ENCODE peak calls at places on chromosomes 16 and 17, in seven cellular contexts. One of them, this sample, is unnamed.

GRCh38 chr17:49101054-49101534 is 31.5 kb upstream of the B4GALNT2 start:
- DNase-seq in A549: no peak
- DNase-seq in GM23338: no peak
- DNase-seq in endothelial cell of umbilical vein: no peak
- DNase-seq in suprapubic skin: no peak
- DNase-seq in GM20000: no peak
- DNase-seq in heart left ventricle: no peak
- DNase-seq in this sample: no peak

GRCh38 chr17:7133424-7133823 is 18.8 kb upstream of the ASGR2 start:
- DNase-seq in heart left ventricle: no peak
- DNase-seq in A549: peak
- DNase-seq in GM20000: no peak
- DNase-seq in GM23338: peak
- DNase-seq in endothelial cell of umbilical vein: peak
- DNase-seq in suprapubic skin: no peak
- DNase-seq in this sample: peak

GRCh38 chr17:57949649-57950048 is 5.6 kb downstream of the CUEDC1 start:
- DNase-seq in heart left ventricle: peak
- DNase-seq in endothelial cell of umbilical vein: no peak
- DNase-seq in suprapubic skin: no peak
- DNase-seq in GM23338: no peak
- DNase-seq in A549: peak
- DNase-seq in GM20000: no peak
- DNase-seq in this sample: no peak

GRCh38 chr16:1612320-1613111 is at the start of gene CRAMP1:
- DNase-seq in GM20000: peak
- DNase-seq in GM23338: peak
- DNase-seq in endothelial cell of umbilical vein: peak
- DNase-seq in A549: peak
- DNase-seq in heart left ventricle: peak
- DNase-seq in suprapubic skin: no peak
- DNase-seq in this sample: peak

GRCh38 chr16:8660841-8661301 is 13.5 kb upstream of the ABAT start:
- DNase-seq in endothelial cell of umbilical vein: peak
- DNase-seq in suprapubic skin: no peak
- DNase-seq in A549: peak
- DNase-seq in GM20000: peak
- DNase-seq in heart left ventricle: peak
- DNase-seq in GM23338: peak
- DNase-seq in this sample: peak

GRCh38 chr17:8285270-8286181 is 2.9 kb upstream of the RANGRF start:
- DNase-seq in A549: no peak
- DNase-seq in endothelial cell of umbilical vein: no peak
- DNase-seq in GM23338: no peak
- DNase-seq in heart left ventricle: no peak
- DNase-seq in GM20000: no peak
- DNase-seq in suprapubic skin: no peak
- DNase-seq in this sample: no peak

GRCh38 chr17:67388986-67389385 is 11.9 kb downstream of the PITPNC1 start:
- DNase-seq in endothelial cell of umbilical vein: no peak
- DNase-seq in A549: no peak
- DNase-seq in GM20000: no peak
- DNase-seq in GM23338: no peak
- DNase-seq in heart left ventricle: no peak
- DNase-seq in suprapubic skin: no peak
- DNase-seq in this sample: no peak

GRCh38 chr17:289409-289808 is 63.2 kb downstream of the RPH3AL start:
- DNase-seq in GM23338: no peak
- DNase-seq in endothelial cell of umbilical vein: no peak
- DNase-seq in heart left ventricle: no peak
- DNase-seq in GM20000: no peak
- DNase-seq in suprapubic skin: peak
- DNase-seq in A549: no peak
- DNase-seq in this sample: no peak

GRCh38 chr16:23384878-23385277 is 68.1 kb downstream of the COG7 start:
- DNase-seq in heart left ventricle: no peak
- DNase-seq in A549: no peak
- DNase-seq in GM23338: no peak
- DNase-seq in suprapubic skin: no peak
- DNase-seq in GM20000: no peak
- DNase-seq in endothelial cell of umbilical vein: no peak
- DNase-seq in this sample: no peak

GRCh38 chr17:49942918-49943317 is 26.1 kb upstream of the DLX4 start:
- DNase-seq in endothelial cell of umbilical vein: no peak
- DNase-seq in heart left ventricle: no peak
- DNase-seq in suprapubic skin: no peak
- DNase-seq in A549: no peak
- DNase-seq in GM23338: no peak
- DNase-seq in GM20000: no peak
- DNase-seq in this sample: no peak

GRCh38 chr16:58490100-58490499 is 9.8 kb upstream of the NDRG4 start:
- DNase-seq in GM20000: no peak
- DNase-seq in heart left ventricle: peak
- DNase-seq in endothelial cell of umbilical vein: no peak
- DNase-seq in GM23338: no peak
- DNase-seq in A549: no peak
- DNase-seq in suprapubic skin: no peak
- DNase-seq in this sample: no peak

GRCh38 chr16:58487566-58488351 is 12.2 kb upstream of the NDRG4 start:
- DNase-seq in GM20000: peak
- DNase-seq in GM23338: peak
- DNase-seq in A549: peak
- DNase-seq in endothelial cell of umbilical vein: peak
- DNase-seq in heart left ventricle: peak
- DNase-seq in suprapubic skin: no peak
- DNase-seq in this sample: peak

GRCh38 chr16:58492066-58492465 is 7.9 kb upstream of the NDRG4 start:
- DNase-seq in suprapubic skin: no peak
- DNase-seq in GM23338: no peak
- DNase-seq in GM20000: no peak
- DNase-seq in heart left ventricle: peak
- DNase-seq in endothelial cell of umbilical vein: no peak
- DNase-seq in A549: no peak
- DNase-seq in this sample: no peak

GRCh38 chr16:58485184-58485887 is 14.6 kb upstream of the NDRG4 start:
- DNase-seq in heart left ventricle: no peak
- DNase-seq in A549: no peak
- DNase-seq in GM20000: no peak
- DNase-seq in suprapubic skin: no peak
- DNase-seq in endothelial cell of umbilical vein: no peak
- DNase-seq in GM23338: no peak
- DNase-seq in this sample: no peak

DNA sequence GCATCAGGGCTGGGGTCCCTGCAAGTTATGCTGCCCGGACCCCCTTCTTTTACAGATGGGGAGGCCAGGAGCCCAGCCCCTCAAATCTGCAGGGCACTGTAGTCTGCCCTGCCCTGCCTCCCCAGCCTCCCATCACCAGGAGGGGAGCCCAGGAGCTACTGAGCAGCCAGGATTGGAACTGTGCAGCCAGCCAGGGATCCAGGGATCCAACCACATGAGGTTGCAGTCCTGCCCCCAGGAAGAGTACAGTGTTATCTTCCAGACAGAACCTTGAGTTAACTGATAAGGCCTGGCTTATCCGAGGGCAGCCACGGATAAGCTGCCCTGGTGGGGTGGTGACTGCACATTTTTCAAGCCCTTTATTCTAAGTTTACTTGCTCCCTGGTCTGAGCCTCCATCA is 11.4 kb upstream of the NDRG4 start:
- DNase-seq in heart left ventricle: peak
- DNase-seq in suprapubic skin: no peak
- DNase-seq in GM23338: no peak
- DNase-seq in GM20000: no peak
- DNase-seq in A549: no peak
- DNase-seq in endothelial cell of umbilical vein: no peak
- DNase-seq in this sample: no peak
- TF ChIP-seq CTCF in heart left ventricle: no peak
- TF ChIP-seq CTCF in suprapubic skin: no peak
- TF ChIP-seq CTCF in GM23338: no peak
- TF ChIP-seq CTCF in GM20000: no peak
- TF ChIP-seq CTCF in A549: no peak
- TF ChIP-seq CTCF in endothelial cell of umbilical vein: no peak
- TF ChIP-seq CTCF in this sample: no peak

GRCh38 chr16:47064775-47065174 is 79.0 kb downstream of the NETO2 start:
- DNase-seq in heart left ventricle: no peak
- DNase-seq in GM20000: no peak
- DNase-seq in GM23338: peak
- DNase-seq in A549: no peak
- DNase-seq in endothelial cell of umbilical vein: no peak
- DNase-seq in suprapubic skin: no peak
- DNase-seq in this sample: no peak
- TF ChIP-seq CTCF in heart left ventricle: no peak
- TF ChIP-seq CTCF in GM20000: no peak
- TF ChIP-seq CTCF in GM23338: no peak
- TF ChIP-seq CTCF in A549: no peak
- TF ChIP-seq CTCF in endothelial cell of umbilical vein: no peak
- TF ChIP-seq CTCF in suprapubic skin: no peak
- TF ChIP-seq CTCF in this sample: no peak

GRCh38 chr17:31273511-31273910 is 23.5 kb downstream of the OMG start:
- DNase-seq in suprapubic skin: no peak
- DNase-seq in GM23338: no peak
- DNase-seq in heart left ventricle: no peak
- DNase-seq in A549: no peak
- DNase-seq in endothelial cell of umbilical vein: peak
- DNase-seq in GM20000: no peak
- DNase-seq in this sample: no peak
- TF ChIP-seq CTCF in suprapubic skin: no peak
- TF ChIP-seq CTCF in GM23338: no peak
- TF ChIP-seq CTCF in heart left ventricle: no peak
- TF ChIP-seq CTCF in A549: no peak
- TF ChIP-seq CTCF in endothelial cell of umbilical vein: no peak
- TF ChIP-seq CTCF in GM20000: no peak
- TF ChIP-seq CTCF in this sample: no peak

DNA sequence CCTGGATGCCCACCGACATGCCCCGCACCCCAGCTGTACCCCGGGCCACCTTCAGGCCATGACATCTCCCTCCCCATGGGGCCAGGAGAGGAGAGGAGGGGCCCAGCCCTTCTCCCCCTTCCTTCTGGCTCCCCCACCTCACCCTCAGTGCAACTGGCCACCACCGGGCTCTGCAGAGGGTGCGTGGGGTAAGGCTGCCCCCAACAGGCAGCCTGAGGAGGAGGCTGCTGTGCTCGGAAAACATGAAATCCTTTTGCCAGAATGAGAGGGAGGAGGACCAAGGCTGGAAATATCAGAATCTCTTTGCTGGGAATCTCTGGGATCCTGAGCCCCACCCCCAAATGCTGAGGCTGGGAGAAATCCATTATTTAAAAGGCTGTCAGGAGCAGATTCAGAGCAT is 68.4 kb downstream of the CCT6B start:
- DNase-seq in endothelial cell of umbilical vein: no peak
- DNase-seq in GM23338: peak
- DNase-seq in suprapubic skin: no peak
- DNase-seq in GM20000: no peak
- DNase-seq in heart left ventricle: no peak
- DNase-seq in A549: peak
- DNase-seq in this sample: peak
- TF ChIP-seq CTCF in endothelial cell of umbilical vein: peak
- TF ChIP-seq CTCF in GM23338: peak
- TF ChIP-seq CTCF in suprapubic skin: peak
- TF ChIP-seq CTCF in GM20000: peak
- TF ChIP-seq CTCF in heart left ventricle: peak
- TF ChIP-seq CTCF in A549: peak
- TF ChIP-seq CTCF in this sample: peak

GRCh38 chr16:3122926-3123570 is 10.7 kb downstream of the ZNF205 start:
- DNase-seq in A549: no peak
- DNase-seq in endothelial cell of umbilical vein: no peak
- DNase-seq in heart left ventricle: no peak
- DNase-seq in suprapubic skin: no peak
- DNase-seq in GM23338: no peak
- DNase-seq in GM20000: no peak
- DNase-seq in this sample: no peak

GRCh38 chr16:3121843-3122467 is 9.6 kb downstream of the ZNF205 start:
- DNase-seq in GM23338: no peak
- DNase-seq in heart left ventricle: no peak
- DNase-seq in A549: no peak
- DNase-seq in endothelial cell of umbilical vein: no peak
- DNase-seq in GM20000: no peak
- DNase-seq in suprapubic skin: no peak
- DNase-seq in this sample: no peak

GRCh38 chr16:3127745-3128144 is 7.1 kb upstream of the ZNF213 start:
- DNase-seq in GM20000: no peak
- DNase-seq in endothelial cell of umbilical vein: no peak
- DNase-seq in heart left ventricle: no peak
- DNase-seq in suprapubic skin: no peak
- DNase-seq in A549: no peak
- DNase-seq in GM23338: peak
- DNase-seq in this sample: no peak

GRCh38 chr16:3120435-3120834 is 8.0 kb downstream of the ZNF205 start:
- DNase-seq in GM20000: no peak
- DNase-seq in A549: no peak
- DNase-seq in suprapubic skin: no peak
- DNase-seq in heart left ventricle: no peak
- DNase-seq in endothelial cell of umbilical vein: no peak
- DNase-seq in GM23338: no peak
- DNase-seq in this sample: no peak

GRCh38 chr16:3123986-3124886 is 10.6 kb upstream of the ZNF213 start:
- DNase-seq in endothelial cell of umbilical vein: peak
- DNase-seq in suprapubic skin: peak
- DNase-seq in GM23338: peak
- DNase-seq in heart left ventricle: peak
- DNase-seq in A549: peak
- DNase-seq in GM20000: peak
- DNase-seq in this sample: peak
- TF ChIP-seq CTCF in endothelial cell of umbilical vein: peak
- TF ChIP-seq CTCF in suprapubic skin: no peak
- TF ChIP-seq CTCF in GM23338: peak
- TF ChIP-seq CTCF in heart left ventricle: peak
- TF ChIP-seq CTCF in A549: no peak
- TF ChIP-seq CTCF in GM20000: peak
- TF ChIP-seq CTCF in this sample: no peak